ENCODE peak calls at places on chromosomes 3 and 15, in seven cellular contexts. N is ascending aorta, J is stomach, C is astrocyte, A is AG04450, Y is GM12878, T is dorsolateral prefrontal cortex. K is an unnamed sample.

GRCh38 chr3:99934984-99935797 is 117.5 kb downstream of the CMSS1 start:
- DNase-seq in N (no peak), J (no peak), C (no peak), A (no peak), Y (no peak), T (no peak), K (no peak)

GRCh38 chr3:102512734-102513518 is 78.1 kb downstream of the ZPLD1 start:
- DNase-seq in N (no peak), J (no peak), C (peak; percentile 10), A (no peak), Y (no peak), T (no peak), K (no peak)

GRCh38 chr15:38670142-38671002 is 105.8 kb upstream of the RASGRP1 start:
- DNase-seq in N (no peak), J (no peak), C (no peak), A (no peak), Y (no peak), T (no peak), K (no peak)

GRCh38 chr15:91824256-91824655 is 29.3 kb upstream of the SLCO3A1 start:
- DNase-seq in N (no peak), J (no peak), C (no peak), A (no peak), Y (no peak), T (no peak), K (no peak)

GRCh38 chr3:186035277-186035676 is 73.6 kb downstream of the ETV5 start:
- DNase-seq in N (no peak), J (no peak), C (no peak), A (no peak), Y (no peak), T (no peak), K (no peak)

GRCh38 chr3:118818386-118818785 is 216.3 kb downstream of the IGSF11 start:
- DNase-seq in N (no peak), J (no peak), C (peak; percentile 17), A (peak; percentile 2), Y (no peak), T (no peak), K (no peak)

GRCh38 chr3:44048196-44048924 is 193.3 kb upstream of the TOPAZ1 start:
- DNase-seq in N (no peak), J (no peak), C (peak; percentile 58), A (no peak), Y (no peak), T (no peak), K (no peak)

GRCh38 chr3:133980550-133980949 is 49.2 kb downstream of the SLCO2A1 start:
- DNase-seq in N (no peak), J (no peak), C (no peak), A (no peak), Y (no peak), T (no peak), K (no peak)

GRCh38 chr3:66751842-66752241 is 246.3 kb upstream of the KBTBD8 start:
- DNase-seq in N (no peak), J (no peak), C (no peak), A (no peak), Y (no peak), T (no peak), K (no peak)

GRCh38 chr3:158352551-158352950 is 218.4 kb upstream of the MLF1 start:
- DNase-seq in N (no peak), J (no peak), C (no peak), A (no peak), Y (no peak), T (no peak), K (no peak)

GRCh38 chr15:49255966-49256759 is 86.1 kb downstream of the GALK2 start:
- DNase-seq in N (no peak), J (no peak), C (no peak), A (peak; percentile 45), Y (no peak), T (no peak), K (no peak)

GRCh38 chr3:9897408-9898372 is 5.0 kb upstream of the IL17RE start:
- DNase-seq in N (no peak), J (peak; percentile 81), C (peak; percentile 53), A (no peak), Y (peak; percentile 28), T (no peak), K (no peak)

GRCh38 chr15:29278436-29279099 is 8.9 kb upstream of the NSMCE3 start:
- DNase-seq in N (no peak), J (no peak), C (peak; percentile 91), A (peak; percentile 59), Y (no peak), T (no peak), K (no peak)

GRCh38 chr15:39788108-39788507 is 5.5 kb upstream of the FSIP1 start:
- DNase-seq in N (no peak), J (no peak), C (peak; percentile 43), A (no peak), Y (no peak), T (no peak), K (no peak)

GRCh38 chr3:38163117-38163870 is 2.0 kb upstream of the OXSR1 start:
- DNase-seq in N (no peak), J (no peak), C (no peak), A (no peak), Y (no peak), T (no peak), K (no peak)

GRCh38 chr3:196159952-196160804 is 51.0 kb downstream of the ZDHHC19 start:
- DNase-seq in N (no peak), J (peak; percentile 74), C (peak; percentile 89), A (no peak), Y (peak; percentile 72), T (no peak), K (no peak)

GRCh38 chr3:136893848-136894443 is 31.9 kb downstream of the NCK1 start:
- DNase-seq in N (no peak), J (no peak), C (peak; percentile 80), A (peak; percentile 67), Y (no peak), T (no peak), K (no peak)

GRCh38 chr15:75718326-75718725 is 5.7 kb upstream of the CSPG4 start:
- DNase-seq in N (peak; percentile 89), J (peak; percentile 49), C (peak; percentile 39), A (no peak), Y (no peak), T (no peak), K (no peak)

GRCh38 chr15:57384816-57385215 is 8.5 kb downstream of the CGNL1 start:
- DNase-seq in N (no peak), J (no peak), C (peak; percentile 80), A (peak; percentile 16), Y (no peak), T (no peak), K (no peak)

GRCh38 chr3:136626448-136626847 is 125.7 kb downstream of the STAG1 start:
- DNase-seq in N (no peak), J (no peak), C (no peak), A (no peak), Y (no peak), T (no peak), K (no peak)

DNA sequence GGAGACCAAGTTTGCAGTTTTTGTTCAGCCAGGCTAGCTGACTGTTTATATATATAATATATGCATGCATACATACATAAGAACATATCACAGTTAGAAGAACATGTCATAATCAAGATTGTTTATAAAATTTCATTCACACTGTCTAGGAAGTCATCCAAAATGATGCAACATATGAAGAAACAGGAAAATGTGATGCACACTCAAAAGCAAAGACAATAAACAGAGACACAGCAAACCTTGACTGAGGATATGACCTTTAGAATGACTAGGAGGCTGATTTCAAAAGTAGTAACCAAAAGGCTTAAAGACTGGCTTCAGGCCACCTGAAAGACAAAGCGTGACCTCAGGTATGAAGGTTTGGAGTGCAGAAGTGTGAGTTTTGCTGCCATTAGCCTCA is 166.2 kb upstream of the NDN start:
- DNase-seq in N (no peak), J (no peak), C (no peak), A (no peak), Y (no peak), T (no peak), K (no peak)
- H3K4me3 ChIP-seq in N (no peak overlapping the region), J (no peak overlapping the region), C (no peak overlapping the region), A (no peak overlapping the region), Y (no peak overlapping the region), T (no peak overlapping the region), K (no peak overlapping the region)

GRCh38 chr3:56784452-56785001 is 17.2 kb downstream of the ARHGEF3 start:
- DNase-seq in N (no peak), J (no peak), C (no peak), A (no peak), Y (no peak), T (no peak), K (no peak)

GRCh38 chr3:56785499-56785898 is 16.2 kb downstream of the ARHGEF3 start:
- DNase-seq in N (no peak), J (no peak), C (no peak), A (no peak), Y (no peak), T (no peak), K (no peak)

GRCh38 chr3:56787784-56788256 is 13.9 kb downstream of the ARHGEF3 start:
- DNase-seq in N (no peak), J (no peak), C (no peak), A (no peak), Y (no peak), T (no peak), K (no peak)

GRCh38 chr3:56788506-56788905 is 13.2 kb downstream of the ARHGEF3 start:
- DNase-seq in N (no peak), J (no peak), C (no peak), A (no peak), Y (no peak), T (no peak), K (no peak)

GRCh38 chr3:56787258-56787777 is 14.4 kb downstream of the ARHGEF3 start:
- DNase-seq in N (no peak), J (no peak), C (no peak), A (no peak), Y (no peak), T (no peak), K (no peak)
- H3K27ac ChIP-seq in N (no peak overlapping the region), J (peak overlapping the region; percentile 66), C (no peak overlapping the region), A (no peak overlapping the region), Y (no peak overlapping the region), T (peak overlapping the region; percentile 37), K (no peak overlapping the region)

GRCh38 chr3:81170298-81170697 is 591.1 kb downstream of the GBE1 start:
- DNase-seq in N (no peak), J (no peak), C (no peak), A (no peak), Y (no peak), T (no peak), K (no peak)

DNA sequence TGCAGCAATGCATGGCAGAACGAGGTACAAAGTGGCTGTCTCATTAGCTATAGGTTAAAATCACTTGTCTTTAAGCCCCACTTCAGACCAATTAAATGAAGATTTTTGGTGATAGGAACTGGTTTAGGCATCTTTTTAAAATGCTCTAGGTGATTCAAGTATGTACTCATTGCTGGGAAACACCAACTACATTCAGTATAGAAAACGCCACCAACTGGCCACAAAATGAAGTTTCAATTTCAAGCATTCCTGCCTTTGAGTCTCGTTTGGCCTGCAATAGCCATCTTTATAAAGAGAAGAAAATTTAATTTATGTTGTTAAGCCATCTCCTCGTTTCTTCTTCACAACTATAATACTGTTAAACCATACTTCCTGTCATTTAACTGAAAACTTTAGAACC is 587.9 kb downstream of the GBE1 start:
- DNase-seq in N (no peak), J (no peak), C (no peak), A (no peak), Y (no peak), T (no peak), K (no peak)
- TF ChIP-seq CTCF in N (no peak), J (no peak), C (no peak), A (peak; percentile 8), Y (peak; percentile 11), T (no peak), K (no peak)

DNA sequence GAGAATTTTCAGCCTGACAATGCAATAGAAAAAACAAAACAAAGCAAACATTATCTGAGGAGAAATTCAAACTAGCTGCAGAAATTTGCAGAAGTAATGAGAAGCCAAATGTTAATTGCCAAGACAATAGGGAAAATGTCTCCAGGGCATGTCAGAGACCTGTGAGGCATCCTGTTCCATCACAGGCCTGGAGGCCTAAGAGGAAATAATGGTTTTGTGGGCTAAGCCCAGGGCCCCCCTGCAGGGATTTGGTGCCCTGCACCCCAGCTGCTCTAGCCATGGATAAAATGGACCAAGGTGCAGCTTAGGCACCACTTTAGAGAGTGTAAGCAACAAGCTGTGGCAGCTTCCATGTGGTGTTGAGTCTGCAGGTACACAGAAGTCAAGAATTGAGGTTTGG is 401.2 kb upstream of the NECTIN3 start:
- DNase-seq in N (no peak), J (no peak), C (no peak), A (no peak), Y (no peak), T (no peak), K (no peak)
- H3K4me3 ChIP-seq in N (no peak overlapping the region), J (no peak overlapping the region), C (no peak overlapping the region), A (no peak overlapping the region), Y (no peak overlapping the region), T (no peak overlapping the region), K (no peak overlapping the region)